ENCODE peak calls at places on chromosome 22, in ten cellular contexts. O, W, T, N, P, I, M, B, F and K are unnamed samples.

GRCh38 chr22:47372596-47373385 is 610.3 kb downstream of the TBC1D22A start:
- DNase-seq in O (no peak), W (no peak), T (peak; percentile 11), N (no peak), P (no peak), I (no peak), M (no peak), B (no peak), F (peak; percentile 61), K (no peak)

GRCh38 chr22:23404689-23405365 is 175.3 kb downstream of the IGLL1 start:
- DNase-seq in O (no peak), W (no peak), T (peak; percentile 77), N (no peak), P (no peak), I (no peak), M (no peak), B (peak; percentile 55), F (peak; percentile 66), K (peak; percentile 45)

GRCh38 chr22:11598492-11599440 is 3929.2 kb upstream of the OR11H1 start:
- DNase-seq in O (no peak), W (no peak), T (no peak), N (no peak), P (no peak), I (no peak), M (no peak), B (no peak), F (no peak), K (no peak)

GRCh38 chr22:19807161-19807913 is 46.8 kb downstream of the TBX1 start:
- DNase-seq in O (no peak), W (no peak), T (peak; percentile 29), N (no peak), P (no peak), I (no peak), M (no peak), B (no peak), F (peak; percentile 50), K (no peak)

GRCh38 chr22:31102441-31103081 is 4.8 kb downstream of the SELENOM start:
- DNase-seq in O (no peak), W (no peak), T (no peak), N (no peak), P (no peak), I (no peak), M (peak; percentile 65), B (peak; percentile 17), F (peak; percentile 74), K (peak; percentile 33)

GRCh38 chr22:34010259-34010658 is 90.0 kb upstream of the LARGE1 start:
- DNase-seq in O (no peak), W (no peak), T (no peak), N (no peak), P (no peak), I (no peak), M (no peak), B (no peak), F (no peak), K (no peak)

GRCh38 chr22:22710719-22711531 is 66.5 kb downstream of the GGTLC2 start:
- DNase-seq in O (peak; percentile 79), W (peak; percentile 76), T (peak; percentile 92), N (peak; percentile 23), P (peak; percentile 45), I (peak; percentile 56), M (no peak), B (peak; percentile 42), F (no peak), K (peak; percentile 71)

GRCh38 chr22:47697861-47698260 is 935.4 kb downstream of the TBC1D22A start:
- DNase-seq in O (no peak), W (no peak), T (no peak), N (no peak), P (no peak), I (no peak), M (no peak), B (no peak), F (no peak), K (no peak)

GRCh38 chr22:25563757-25564319 is 637 bp upstream of the GRK3 start:
- DNase-seq in O (no peak), W (no peak), T (no peak), N (no peak), P (peak; percentile 34), I (no peak), M (no peak), B (no peak), F (no peak), K (peak; percentile 87)

GRCh38 chr22:48931452-48931851 is 896.2 kb downstream of the BRD1 start:
- DNase-seq in O (no peak), W (no peak), T (no peak), N (no peak), P (no peak), I (no peak), M (no peak), B (no peak), F (no peak), K (no peak)

GRCh38 chr22:42805998-42806481 is 51.0 kb downstream of the ARFGAP3 start:
- DNase-seq in O (no peak), W (no peak), T (no peak), N (no peak), P (no peak), I (no peak), M (no peak), B (no peak), F (no peak), K (no peak)

GRCh38 chr22:28956506-28956905 is 73.1 kb downstream of the ZNRF3 start:
- DNase-seq in O (no peak), W (no peak), T (no peak), N (no peak), P (no peak), I (no peak), M (no peak), B (no peak), F (no peak), K (no peak)

GRCh38 chr22:34946339-34946985 is 119.5 kb upstream of the ISX start:
- DNase-seq in O (no peak), W (no peak), T (no peak), N (no peak), P (no peak), I (no peak), M (no peak), B (no peak), F (no peak), K (peak; percentile 2)

GRCh38 chr22:39309364-39309861 is 10.0 kb downstream of the RPL3 start:
- DNase-seq in O (no peak), W (no peak), T (peak; percentile 86), N (no peak), P (no peak), I (no peak), M (no peak), B (no peak), F (no peak), K (no peak)

GRCh38 chr22:38066381-38067027 is 9.3 kb downstream of the PICK1 start:
- DNase-seq in O (no peak), W (no peak), T (no peak), N (no peak), P (no peak), I (no peak), M (no peak), B (no peak), F (no peak), K (no peak)

GRCh38 chr22:37716708-37717107 is 19.9 kb downstream of the TRIOBP start:
- DNase-seq in O (no peak), W (no peak), T (no peak), N (no peak), P (no peak), I (no peak), M (peak; percentile 4), B (no peak), F (no peak), K (no peak)

GRCh38 chr22:50085211-50085999 is at the start of gene MLC1:
- DNase-seq in O (no peak), W (peak; percentile 28), T (peak; percentile 40), N (no peak), P (peak; percentile 69), I (no peak), M (no peak), B (no peak), F (peak; percentile 74), K (peak; percentile 96)

GRCh38 chr22:22080270-22080669 is 97.7 kb upstream of the TOP3B start:
- DNase-seq in O (no peak), W (no peak), T (no peak), N (no peak), P (no peak), I (no peak), M (no peak), B (no peak), F (no peak), K (no peak)

GRCh38 chr22:49216579-49216978 is 611.1 kb downstream of the BRD1 start:
- DNase-seq in O (no peak), W (no peak), T (no peak), N (no peak), P (no peak), I (no peak), M (no peak), B (no peak), F (no peak), K (no peak)

GRCh38 chr22:39309881-39310714 is 9.3 kb downstream of the RPL3 start:
- DNase-seq in O (no peak), W (no peak), T (no peak), N (no peak), P (no peak), I (no peak), M (no peak), B (no peak), F (no peak), K (no peak)

GRCh38 chr22:30526656-30527055 is 19.9 kb downstream of the SEC14L6 start:
- DNase-seq in O (no peak), W (no peak), T (no peak), N (no peak), P (no peak), I (no peak), M (no peak), B (no peak), F (no peak), K (no peak)

GRCh38 chr22:39013923-39014722 is at the start of gene APOBEC3C:
- DNase-seq in O (peak; percentile 69), W (peak; percentile 58), T (peak; percentile 90), N (no peak), P (peak; percentile 87), I (peak; percentile 69), M (peak; percentile 58), B (peak; percentile 87), F (peak; percentile 90), K (peak; percentile 97)

GRCh38 chr22:37091986-37092385 is 17.5 kb downstream of the TMPRSS6 start:
- DNase-seq in O (no peak), W (no peak), T (no peak), N (no peak), P (no peak), I (no peak), M (no peak), B (no peak), F (no peak), K (no peak)

GRCh38 chr22:43830931-43831560 is 18.9 kb upstream of the EFCAB6 start:
- DNase-seq in O (no peak), W (no peak), T (no peak), N (no peak), P (no peak), I (no peak), M (no peak), B (no peak), F (no peak), K (no peak)

GRCh38 chr22:46432164-46433068 is 96.9 kb downstream of the TRMU start:
- DNase-seq in O (peak; percentile 34), W (no peak), T (no peak), N (no peak), P (peak; percentile 67), I (peak; percentile 43), M (no peak), B (no peak), F (no peak), K (peak; percentile 67)

GRCh38 chr22:35987487-35987886 is 41.1 kb downstream of the RBFOX2 start:
- DNase-seq in O (no peak), W (no peak), T (no peak), N (no peak), P (no peak), I (no peak), M (no peak), B (no peak), F (no peak), K (no peak)

GRCh38 chr22:43399338-43399979 is 12.4 kb upstream of the MPPED1 start:
- DNase-seq in O (no peak), W (peak; percentile 35), T (no peak), N (no peak), P (no peak), I (no peak), M (no peak), B (no peak), F (no peak), K (no peak)

GRCh38 chr22:24543068-24543675 is 11.8 kb downstream of the GUCD1 start:
- DNase-seq in O (no peak), W (no peak), T (no peak), N (no peak), P (no peak), I (no peak), M (no peak), B (no peak), F (no peak), K (no peak)